ENCODE peak calls at places on chromosomes 5 and 9, in five cellular contexts. U is psoas muscle, T is heart right ventricle, L is ovary, G is Peyer's patch. W is an unnamed sample.

GRCh38 chr5:143896981-143897380 is 85.0 kb downstream of the HMHB1 start:
- DNase-seq in U (no peak), L (no peak), G (no peak), T (no peak), W (no peak)

GRCh38 chr5:161302557-161302956 is 244.0 kb downstream of the GABRB2 start:
- DNase-seq in G (no peak), L (no peak), U (no peak), T (no peak), W (no peak)

GRCh38 chr5:110561510-110561909 is 165.0 kb downstream of the TMEM232 start:
- DNase-seq in G (no peak), L (no peak), T (no peak), U (no peak), W (no peak)

GRCh38 chr9:130173462-130173876 is 1.3 kb downstream of the NCS1 start:
- DNase-seq in G (no peak), T (no peak), L (no peak), U (no peak), W (no peak)

GRCh38 chr5:10233505-10233904 is 16.2 kb downstream of the ATPSCKMT start:
- DNase-seq in U (no peak), G (no peak), T (no peak), L (no peak), W (no peak)

GRCh38 chr5:90640484-90641059 is 82.0 kb downstream of the ADGRV1 start:
- DNase-seq in U (no peak), G (no peak), L (no peak), T (no peak), W (no peak)

GRCh38 chr9:95268681-95269080 is 48.8 kb downstream of the FANCC start:
- DNase-seq in U (no peak), G (no peak), L (no peak), T (peak), W (no peak)

GRCh38 chr5:154268073-154268472 is 77.5 kb downstream of the GALNT10 start:
- DNase-seq in U (no peak), L (no peak), T (no peak), G (no peak), W (no peak)

GRCh38 chr5:109558364-109558763 is 131.4 kb upstream of the MAN2A1 start:
- DNase-seq in G (no peak), L (no peak), U (no peak), T (no peak), W (no peak)

GRCh38 chr5:161851691-161852299 is 3.9 kb downstream of the GABRA1 start:
- DNase-seq in G (no peak), T (no peak), U (no peak), L (no peak), W (no peak)

GRCh38 chr9:22401671-22402070 is 45.0 kb upstream of the DMRTA1 start:
- DNase-seq in L (no peak), U (no peak), T (no peak), G (no peak), W (no peak)

GRCh38 chr5:661891-662750 is 31.0 kb downstream of the TPPP start:
- DNase-seq in U (peak), G (no peak), L (no peak), T (no peak), W (no peak)

GRCh38 chr5:129096382-129096991 is 1.9 kb downstream of the ISOC1 start:
- DNase-seq in G (no peak), T (no peak), L (no peak), U (no peak), W (no peak)

GRCh38 chr9:126482361-126483044 is 131.2 kb upstream of the LMX1B start:
- DNase-seq in U (peak), G (peak), T (no peak), L (peak), W (no peak)

GRCh38 chr5:60148356-60148755 is 254.8 kb upstream of the PDE4D start:
- DNase-seq in L (no peak), T (no peak), G (no peak), U (no peak), W (no peak)

GRCh38 chr5:134794136-134794535 is 35.6 kb downstream of the DDX46 start:
- DNase-seq in U (no peak), L (no peak), G (no peak), T (no peak), W (no peak)

GRCh38 chr9:124776613-124776951 is 351 bp upstream of the OLFML2A start:
- DNase-seq in T (no peak), L (no peak), U (no peak), G (no peak), W (no peak)

GRCh38 chr5:124655943-124656459 is 90.4 kb downstream of the ZNF608 start:
- DNase-seq in U (no peak), L (no peak), G (peak), T (no peak), W (no peak)

GRCh38 chr5:572398-573019 is 39.6 kb upstream of the CEP72 start:
- DNase-seq in U (no peak), G (peak), L (no peak), T (no peak), W (peak)

GRCh38 chr5:151757233-151758140 is 944 bp downstream of the ATOX1 start:
- DNase-seq in U (no peak), T (no peak), G (no peak), L (no peak), W (no peak)

GRCh38 chr5:118956727-118957126 is 31.6 kb downstream of the DTWD2 start:
- DNase-seq in L (no peak), U (no peak), G (no peak), T (no peak), W (no peak)

GRCh38 chr5:121377446-121377845 is 474.2 kb upstream of the FTMT start:
- DNase-seq in T (no peak), G (no peak), U (no peak), L (no peak), W (no peak)

GRCh38 chr5:175598774-175599173 is 59.1 kb upstream of the HRH2 start:
- DNase-seq in U (no peak), G (no peak), T (peak), L (no peak), W (no peak)

GRCh38 chr5:175596818-175597217 is 61.1 kb upstream of the HRH2 start:
- DNase-seq in U (no peak), L (no peak), G (no peak), T (no peak), W (no peak)

GRCh38 chr5:175602171-175602570 is 55.7 kb upstream of the HRH2 start:
- DNase-seq in U (no peak), T (no peak), L (no peak), G (no peak), W (no peak)

GRCh38 chr5:175597718-175598117 is 60.2 kb upstream of the HRH2 start:
- DNase-seq in L (no peak), U (no peak), G (no peak), T (no peak), W (no peak)

GRCh38 chr5:175599210-175599609 is 58.7 kb upstream of the HRH2 start:
- DNase-seq in L (no peak), T (no peak), G (no peak), U (no peak), W (no peak)
- TF ChIP-seq CTCF in L (no peak), T (no peak), G (no peak), U (no peak), W (no peak)

DNA sequence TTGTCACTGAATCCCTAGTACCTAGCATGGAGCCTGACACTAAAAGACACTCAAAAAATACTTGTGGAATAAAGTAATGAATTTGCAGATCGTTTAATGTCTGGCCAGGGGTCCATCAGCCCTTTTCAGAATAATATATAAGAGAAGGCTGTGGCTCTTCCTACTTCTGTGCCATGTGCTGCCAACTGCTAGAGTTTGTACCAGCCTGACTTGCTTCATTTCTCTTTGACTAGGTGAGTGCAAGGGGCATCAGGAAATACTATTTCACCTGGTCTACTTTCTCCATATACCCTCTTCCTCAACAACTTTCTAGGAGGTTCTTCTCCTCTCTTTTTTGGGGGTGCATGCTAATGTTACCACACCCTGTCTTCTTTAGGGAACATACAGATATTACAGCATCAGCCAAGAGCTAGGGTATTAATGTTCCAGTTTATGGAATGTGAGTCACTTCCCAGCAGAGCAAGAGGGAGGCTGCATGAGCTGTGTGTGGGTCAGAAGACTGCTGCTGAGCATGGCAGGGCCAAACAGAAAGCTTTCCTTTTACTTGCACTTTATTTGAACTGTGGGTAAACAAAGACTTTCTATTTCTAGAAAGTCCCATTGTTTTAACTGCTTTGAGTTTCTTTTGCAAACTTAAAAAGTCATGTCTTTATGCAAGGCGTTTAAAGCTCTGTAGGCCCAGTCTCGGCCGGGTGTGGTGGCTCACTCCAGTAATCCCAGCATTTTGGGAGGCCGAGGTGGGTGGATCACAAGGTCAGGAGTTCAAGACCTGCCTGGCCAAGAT is 158.9 kb downstream of the ADAMTSL1 start:
- DNase-seq in U (no peak), G (no peak), L (no peak), T (peak), W (no peak)
- H3K27ac ChIP-seq in U (peak), G (no peak), L (no peak), T (peak), W (peak)

DNA sequence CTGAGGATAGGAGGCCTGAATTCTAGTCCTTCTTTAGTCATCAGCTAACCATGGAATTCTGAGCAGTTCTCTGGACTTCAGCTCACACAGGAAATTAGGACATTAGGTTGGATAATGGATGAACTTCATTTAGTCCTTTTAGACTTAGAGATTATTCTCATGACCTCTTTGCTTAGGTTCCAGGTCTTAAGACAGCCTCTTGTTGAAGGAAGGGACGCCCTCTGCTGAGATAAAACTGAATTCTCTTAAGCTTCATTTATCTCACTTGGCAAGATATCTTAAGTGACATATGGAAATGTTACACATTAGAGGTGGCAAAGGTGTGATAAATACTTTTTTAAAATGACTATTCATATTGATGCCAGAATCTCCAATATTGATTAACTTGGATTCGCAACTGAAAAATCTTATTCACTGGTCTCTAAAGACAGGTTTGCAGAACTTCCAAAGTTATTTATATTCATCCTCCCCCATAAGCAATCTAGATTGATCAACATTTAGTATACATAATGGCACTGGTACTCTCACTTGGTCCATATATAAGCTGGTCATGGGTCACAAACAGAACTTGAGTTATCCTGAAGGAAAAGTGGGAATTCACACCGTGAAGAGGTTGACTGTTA is 16.9 kb upstream of the ZNF366 start:
- DNase-seq in U (no peak), G (no peak), T (no peak), L (no peak), W (no peak)
- TF ChIP-seq CTCF in U (peak), G (peak), T (peak), L (no peak), W (peak)

GRCh38 chr5:131384181-131384580 is 120.3 kb downstream of the CDC42SE2 start:
- DNase-seq in U (no peak), G (no peak), L (no peak), T (no peak), W (no peak)

GRCh38 chr5:131386779-131387178 is 122.9 kb downstream of the CDC42SE2 start:
- DNase-seq in G (no peak), T (no peak), U (no peak), L (no peak), W (no peak)

GRCh38 chr5:131384616-131385214 is 120.9 kb downstream of the CDC42SE2 start:
- DNase-seq in T (no peak), G (no peak), L (no peak), U (no peak), W (no peak)

GRCh38 chr5:131387236-131387635 is 123.4 kb downstream of the CDC42SE2 start:
- DNase-seq in T (no peak), U (no peak), L (no peak), G (no peak), W (no peak)

DNA sequence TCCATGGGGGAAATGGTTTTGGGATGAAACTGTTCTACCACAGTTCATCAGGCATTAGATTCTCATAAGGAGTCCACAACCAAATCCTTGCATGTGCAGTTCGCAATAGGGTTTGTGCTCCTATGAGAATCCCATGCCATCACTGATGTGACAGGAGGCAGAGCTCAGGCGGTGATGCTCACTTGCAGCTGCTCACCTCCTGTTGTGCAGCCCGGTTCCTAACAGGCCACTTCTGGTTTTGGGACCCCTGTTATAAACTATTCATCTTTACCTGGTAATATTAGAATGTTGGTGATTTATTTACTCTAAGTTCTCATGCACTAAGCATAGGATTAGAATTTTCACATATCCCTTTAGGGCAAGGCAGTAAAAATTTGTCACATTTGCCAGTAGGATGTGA is 122.3 kb downstream of the CDC42SE2 start:
- DNase-seq in U (no peak), L (no peak), T (no peak), G (no peak), W (no peak)
- H3K27ac ChIP-seq in U (no peak), L (no peak), T (peak), G (no peak), W (no peak)

GRCh38 chr9:7520396-7520795 is 279.2 kb downstream of the DMAC1 start:
- DNase-seq in T (no peak), U (no peak), L (no peak), G (no peak), W (no peak)
- TF ChIP-seq CTCF in T (no peak), U (no peak), L (no peak), G (no peak), W (no peak)

DNA sequence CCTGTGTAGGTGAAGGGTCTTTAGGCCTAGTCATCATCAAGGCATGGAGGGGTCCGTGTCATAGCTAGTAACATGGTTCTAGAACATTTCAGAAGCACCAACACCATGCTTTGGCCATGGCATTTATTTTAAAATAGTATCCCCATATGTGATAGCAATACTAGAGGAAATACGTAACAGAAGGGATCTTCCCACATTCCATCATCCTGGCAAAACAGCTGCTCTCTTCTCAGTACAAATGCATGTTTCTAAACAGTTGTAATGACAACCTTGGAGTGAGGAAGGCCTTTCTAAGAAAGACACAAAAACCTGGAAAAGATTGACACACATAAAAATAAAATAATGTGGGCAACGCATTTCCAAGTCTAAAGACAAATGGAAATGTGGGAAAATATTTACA is 97.6 kb downstream of the GADD45G start:
- DNase-seq in T (no peak), L (no peak), G (no peak), U (no peak), W (no peak)
- H3K27ac ChIP-seq in T (no peak), L (no peak), G (no peak), U (no peak), W (no peak)